ENCODE peak calls at places on chromosomes 2 and 18, in eight cellular contexts. One of them, this sample, is unnamed.

GRCh38 chr18:9792565-9793226 is 84.6 kb downstream of the RAB31 start:
- DNase-seq in OCI-LY7: peak; percentile 27
- DNase-seq in tibial artery: no peak
- DNase-seq in ecto neural progenitor cell: peak; percentile 69
- DNase-seq in T1000: no peak
- DNase-seq in GM12864: peak; percentile 12
- DNase-seq in neuronal stem cell: no peak
- DNase-seq in A549: no peak
- DNase-seq in this sample: peak; percentile 9

GRCh38 chr18:6755107-6755506 is 25.6 kb downstream of the ARHGAP28 start:
- DNase-seq in OCI-LY7: no peak
- DNase-seq in tibial artery: no peak
- DNase-seq in ecto neural progenitor cell: no peak
- DNase-seq in T1000: no peak
- DNase-seq in GM12864: no peak
- DNase-seq in neuronal stem cell: no peak
- DNase-seq in A549: no peak
- DNase-seq in this sample: no peak

GRCh38 chr2:201831469-201831868 is 25.1 kb downstream of the CDK15 start:
- DNase-seq in OCI-LY7: no peak
- DNase-seq in tibial artery: no peak
- DNase-seq in ecto neural progenitor cell: no peak
- DNase-seq in T1000: no peak
- DNase-seq in GM12864: no peak
- DNase-seq in neuronal stem cell: no peak
- DNase-seq in A549: no peak
- DNase-seq in this sample: no peak

GRCh38 chr2:26884486-26884885 is 36.6 kb downstream of the DPYSL5 start:
- DNase-seq in OCI-LY7: no peak
- DNase-seq in tibial artery: no peak
- DNase-seq in ecto neural progenitor cell: no peak
- DNase-seq in T1000: no peak
- DNase-seq in GM12864: no peak
- DNase-seq in neuronal stem cell: no peak
- DNase-seq in A549: no peak
- DNase-seq in this sample: no peak

GRCh38 chr2:149612122-149612521 is 24.5 kb upstream of the MMADHC start:
- DNase-seq in OCI-LY7: no peak
- DNase-seq in tibial artery: no peak
- DNase-seq in ecto neural progenitor cell: no peak
- DNase-seq in T1000: no peak
- DNase-seq in GM12864: no peak
- DNase-seq in neuronal stem cell: no peak
- DNase-seq in A549: no peak
- DNase-seq in this sample: no peak

GRCh38 chr2:172182624-172183023 is 79.9 kb upstream of the DLX2 start:
- DNase-seq in OCI-LY7: no peak
- DNase-seq in tibial artery: no peak
- DNase-seq in ecto neural progenitor cell: no peak
- DNase-seq in T1000: no peak
- DNase-seq in GM12864: no peak
- DNase-seq in neuronal stem cell: no peak
- DNase-seq in A549: no peak
- DNase-seq in this sample: no peak

GRCh38 chr2:102147935-102148334 is 5.4 kb downstream of the IL1R1 start:
- DNase-seq in OCI-LY7: no peak
- DNase-seq in tibial artery: no peak
- DNase-seq in ecto neural progenitor cell: no peak
- DNase-seq in T1000: peak; percentile 9
- DNase-seq in GM12864: no peak
- DNase-seq in neuronal stem cell: no peak
- DNase-seq in A549: no peak
- DNase-seq in this sample: no peak

GRCh38 chr18:9696112-9696511 is 12.0 kb upstream of the RAB31 start:
- DNase-seq in OCI-LY7: no peak
- DNase-seq in tibial artery: no peak
- DNase-seq in ecto neural progenitor cell: no peak
- DNase-seq in T1000: no peak
- DNase-seq in GM12864: no peak
- DNase-seq in neuronal stem cell: no peak
- DNase-seq in A549: no peak
- DNase-seq in this sample: no peak

GRCh38 chr2:54757496-54757895 is 34.0 kb downstream of the EML6 start:
- DNase-seq in OCI-LY7: peak; percentile 78
- DNase-seq in tibial artery: no peak
- DNase-seq in ecto neural progenitor cell: no peak
- DNase-seq in T1000: no peak
- DNase-seq in GM12864: no peak
- DNase-seq in neuronal stem cell: no peak
- DNase-seq in A549: no peak
- DNase-seq in this sample: no peak

GRCh38 chr2:29209551-29209950 is 94.3 kb downstream of the CLIP4 start:
- DNase-seq in OCI-LY7: no peak
- DNase-seq in tibial artery: no peak
- DNase-seq in ecto neural progenitor cell: no peak
- DNase-seq in T1000: no peak
- DNase-seq in GM12864: no peak
- DNase-seq in neuronal stem cell: no peak
- DNase-seq in A549: no peak
- DNase-seq in this sample: no peak

GRCh38 chr18:46343940-46344372 is 239.8 kb downstream of the HAUS1 start:
- DNase-seq in OCI-LY7: peak; percentile 79
- DNase-seq in tibial artery: no peak
- DNase-seq in ecto neural progenitor cell: no peak
- DNase-seq in T1000: no peak
- DNase-seq in GM12864: peak; percentile 44
- DNase-seq in neuronal stem cell: no peak
- DNase-seq in A549: no peak
- DNase-seq in this sample: no peak

GRCh38 chr2:164967781-164968228 is 12.5 kb upstream of the SLC38A11 start:
- DNase-seq in OCI-LY7: no peak
- DNase-seq in tibial artery: no peak
- DNase-seq in ecto neural progenitor cell: no peak
- DNase-seq in T1000: peak; percentile 73
- DNase-seq in GM12864: no peak
- DNase-seq in neuronal stem cell: no peak
- DNase-seq in A549: no peak
- DNase-seq in this sample: no peak

GRCh38 chr2:10226032-10226724 is 76.5 kb upstream of the HPCAL1 start:
- DNase-seq in OCI-LY7: no peak
- DNase-seq in tibial artery: peak; percentile 40
- DNase-seq in ecto neural progenitor cell: no peak
- DNase-seq in T1000: no peak
- DNase-seq in GM12864: no peak
- DNase-seq in neuronal stem cell: no peak
- DNase-seq in A549: no peak
- DNase-seq in this sample: no peak

GRCh38 chr18:74282359-74283254 is 9.2 kb downstream of the CYB5A start:
- DNase-seq in OCI-LY7: no peak
- DNase-seq in tibial artery: no peak
- DNase-seq in ecto neural progenitor cell: peak; percentile 4
- DNase-seq in T1000: no peak
- DNase-seq in GM12864: no peak
- DNase-seq in neuronal stem cell: no peak
- DNase-seq in A549: no peak
- DNase-seq in this sample: no peak

GRCh38 chr18:29501952-29502351 is 1325.0 kb upstream of the CDH2 start:
- DNase-seq in OCI-LY7: no peak
- DNase-seq in tibial artery: no peak
- DNase-seq in ecto neural progenitor cell: no peak
- DNase-seq in T1000: no peak
- DNase-seq in GM12864: no peak
- DNase-seq in neuronal stem cell: no peak
- DNase-seq in A549: no peak
- DNase-seq in this sample: no peak

GRCh38 chr2:59015027-59015426 is 773.9 kb upstream of the FANCL start:
- DNase-seq in OCI-LY7: no peak
- DNase-seq in tibial artery: no peak
- DNase-seq in ecto neural progenitor cell: no peak
- DNase-seq in T1000: no peak
- DNase-seq in GM12864: no peak
- DNase-seq in neuronal stem cell: no peak
- DNase-seq in A549: no peak
- DNase-seq in this sample: no peak

This sample was measured in stimulated activated effector memory CD8-positive, alpha-beta T cell treated with anti-CD3 and anti-CD28 coated beads, Interleukin-12 subunit alpha, Interleukin-12 subunit beta, amount 100 ng/mL, for 72 hours.